ENCODE peak calls at places on chromosomes 4 and X, in four cellular contexts. W is body of pancreas, Y is A549, L is NB4. T is an unnamed sample.

GRCh38 chrX:49977319-49978090 is 55.1 kb downstream of the CLCN5 start:
- DNase-seq in Y (no peak), W (no peak), L (no peak), T (no peak)

GRCh38 chr4:4585012-4585670 is 43.3 kb upstream of the STX18 start:
- DNase-seq in Y (no peak), W (no peak), L (no peak), T (no peak)

GRCh38 chrX:47176101-47176740 is 17.4 kb upstream of the UBA1 start:
- DNase-seq in W (no peak), Y (no peak), L (no peak), T (no peak)

GRCh38 chrX:17082831-17083230 is 136.4 kb downstream of the REPS2 start:
- DNase-seq in W (no peak), Y (peak; percentile 44), L (peak; percentile 25), T (no peak)

GRCh38 chrX:39728025-39728424 is 369.7 kb downstream of the BCOR start:
- DNase-seq in Y (no peak), L (no peak), W (no peak), T (no peak)

GRCh38 chr4:123017636-123018390 is 95.4 kb upstream of the NUDT6 start:
- DNase-seq in W (no peak), Y (no peak), L (no peak), T (no peak)

GRCh38 chr4:82360298-82361177 is 13.3 kb downstream of the HNRNPD start:
- DNase-seq in W (no peak), Y (no peak), L (peak; percentile 57), T (no peak)

GRCh38 chr4:73593631-73594241 is 26.5 kb downstream of the RASSF6 start:
- DNase-seq in W (peak; percentile 29), L (peak; percentile 29), Y (no peak), T (no peak)

GRCh38 chr4:184911310-184911709 is 85.5 kb upstream of the ACSL1 start:
- DNase-seq in L (no peak), W (no peak), Y (no peak), T (no peak)

GRCh38 chrX:139563251-139563650 is 32.7 kb downstream of the F9 start:
- DNase-seq in W (no peak), Y (no peak), L (no peak), T (no peak)

GRCh38 chr4:33837043-33837442 is 2407.3 kb downstream of the ARAP2 start:
- DNase-seq in W (no peak), L (no peak), Y (no peak), T (no peak)

GRCh38 chr4:898869-899555 is 33.1 kb downstream of the GAK start:
- DNase-seq in W (no peak), L (no peak), Y (no peak), T (no peak)

GRCh38 chrX:94655180-94655579 is 981.2 kb downstream of the FAM133A start:
- DNase-seq in Y (no peak), W (no peak), L (no peak), T (no peak)

GRCh38 chr4:7213802-7214201 is 21.5 kb downstream of the SORCS2 start:
- DNase-seq in L (no peak), W (no peak), Y (no peak), T (no peak)

GRCh38 chr4:20193522-20193902 is 58.2 kb upstream of the SLIT2 start:
- DNase-seq in W (no peak), L (no peak), Y (no peak), T (peak; percentile 10)

GRCh38 chrX:45621356-45622041 is 420.8 kb upstream of the DIPK2B start:
- DNase-seq in W (no peak), L (no peak), Y (no peak), T (no peak)

GRCh38 chrX:39814391-39814790 is 283.4 kb downstream of the BCOR start:
- DNase-seq in W (peak; percentile 40), Y (no peak), L (peak; percentile 61), T (no peak)

GRCh38 chr4:4327652-4328121 is 37.6 kb downstream of the ZBTB49 start:
- DNase-seq in L (peak; percentile 33), Y (peak; percentile 10), W (peak; percentile 20), T (no peak)

GRCh38 chr4:118757761-118758213 is 72.6 kb downstream of the METTL14 start:
- DNase-seq in L (no peak), Y (no peak), W (no peak), T (no peak)

GRCh38 chr4:187172340-187172761 is 448.7 kb upstream of the FAT1 start:
- DNase-seq in L (no peak), Y (no peak), W (no peak), T (no peak)

GRCh38 chrX:71081348-71082148 is 13.4 kb upstream of the SNX12 start:
- DNase-seq in L (no peak), Y (no peak), W (no peak), T (no peak)

GRCh38 chr4:8694651-8695151 is 102.1 kb downstream of the CPZ start:
- DNase-seq in L (no peak), Y (no peak), W (no peak), T (no peak)

GRCh38 chr4:123997116-123997515 is 600.5 kb downstream of the SPRY1 start:
- DNase-seq in L (no peak), W (no peak), Y (no peak), T (no peak)

GRCh38 chr4:15198070-15198727 is 195.9 kb downstream of the CPEB2 start:
- DNase-seq in W (no peak), L (no peak), Y (no peak), T (no peak)

GRCh38 chr4:153611679-153612078 is 72.4 kb upstream of the TLR2 start:
- DNase-seq in Y (no peak), W (no peak), L (no peak), T (no peak)

GRCh38 chrX:27548624-27549023 is 41.5 kb upstream of the DCAF8L2 start:
- DNase-seq in L (no peak), Y (no peak), W (no peak), T (no peak)

GRCh38 chr4:27964095-27964494 is 1103.5 kb downstream of the STIM2 start:
- DNase-seq in L (no peak), W (no peak), Y (no peak), T (no peak)

GRCh38 chrX:17046478-17047097 is 100.1 kb downstream of the REPS2 start:
- DNase-seq in L (peak; percentile 71), Y (peak; percentile 29), W (peak; percentile 84), T (peak; percentile 34)

GRCh38 chr4:116055857-116056827 is 942.7 kb upstream of the NDST4 start:
- DNase-seq in Y (no peak), W (no peak), L (peak; percentile 14), T (peak; percentile 66)

GRCh38 chr4:41060352-41061318 is 153.7 kb downstream of the APBB2 start:
- DNase-seq in Y (no peak), L (no peak), W (no peak), T (no peak)
- H3K4me3 ChIP-seq in Y (no peak overlapping the region), L (no peak overlapping the region), W (no peak overlapping the region), T (no peak overlapping the region)

GRCh38 chr4:62706423-62706822 is 1506.3 kb downstream of the ADGRL3 start:
- DNase-seq in W (no peak), L (no peak), Y (no peak), T (no peak)

GRCh38 chr4:62711575-62711974 is 1511.4 kb downstream of the ADGRL3 start:
- DNase-seq in L (no peak), Y (no peak), W (no peak), T (no peak)

GRCh38 chr4:62709618-62710252 is 1509.6 kb downstream of the ADGRL3 start:
- DNase-seq in W (no peak), L (peak; percentile 41), Y (no peak), T (peak; percentile 72)
- H3K4me3 ChIP-seq in W (no peak overlapping the region), L (no peak overlapping the region), Y (no peak overlapping the region), T (peak overlapping the region; percentile 70)

GRCh38 chrX:136652822-136653723 is 5.1 kb downstream of the CD40LG start:
- DNase-seq in W (no peak), L (no peak), Y (no peak), T (no peak)
- H3K4me3 ChIP-seq in W (no peak overlapping the region), L (no peak overlapping the region), Y (no peak overlapping the region), T (no peak overlapping the region)

GRCh38 chr4:141223418-141223817 is 2.7 kb downstream of the ZNF330 start:
- DNase-seq in L (no peak), Y (no peak), W (no peak), T (no peak)
- H3K4me3 ChIP-seq in L (no peak overlapping the region), Y (no peak overlapping the region), W (no peak overlapping the region), T (no peak overlapping the region)

GRCh38 chr4:68342139-68342538 is 7.8 kb downstream of the YTHDC1 start:
- DNase-seq in L (no peak), W (no peak), Y (peak; percentile 8), T (no peak)

GRCh38 chr4:68336530-68336929 is 13.4 kb downstream of the YTHDC1 start:
- DNase-seq in Y (no peak), L (no peak), W (no peak), T (no peak)

GRCh38 chr4:68338625-68339024 is 11.3 kb downstream of the YTHDC1 start:
- DNase-seq in L (no peak), Y (no peak), W (no peak), T (no peak)

GRCh38 chr4:68337522-68337921 is 12.4 kb downstream of the YTHDC1 start:
- DNase-seq in W (no peak), L (no peak), Y (no peak), T (no peak)

GRCh38 chr4:68337004-68337403 is 12.9 kb downstream of the YTHDC1 start:
- DNase-seq in W (no peak), L (no peak), Y (no peak), T (no peak)
- H3K4me3 ChIP-seq in W (no peak overlapping the region), L (no peak overlapping the region), Y (no peak overlapping the region), T (no peak overlapping the region)

GRCh38 chr4:2065106-2065930 is 6.2 kb downstream of the NAT8L start:
- DNase-seq in W (no peak), Y (no peak), L (no peak), T (no peak)
- H3K4me3 ChIP-seq in W (no peak overlapping the region), Y (no peak overlapping the region), L (no peak overlapping the region), T (no peak overlapping the region)

DNA sequence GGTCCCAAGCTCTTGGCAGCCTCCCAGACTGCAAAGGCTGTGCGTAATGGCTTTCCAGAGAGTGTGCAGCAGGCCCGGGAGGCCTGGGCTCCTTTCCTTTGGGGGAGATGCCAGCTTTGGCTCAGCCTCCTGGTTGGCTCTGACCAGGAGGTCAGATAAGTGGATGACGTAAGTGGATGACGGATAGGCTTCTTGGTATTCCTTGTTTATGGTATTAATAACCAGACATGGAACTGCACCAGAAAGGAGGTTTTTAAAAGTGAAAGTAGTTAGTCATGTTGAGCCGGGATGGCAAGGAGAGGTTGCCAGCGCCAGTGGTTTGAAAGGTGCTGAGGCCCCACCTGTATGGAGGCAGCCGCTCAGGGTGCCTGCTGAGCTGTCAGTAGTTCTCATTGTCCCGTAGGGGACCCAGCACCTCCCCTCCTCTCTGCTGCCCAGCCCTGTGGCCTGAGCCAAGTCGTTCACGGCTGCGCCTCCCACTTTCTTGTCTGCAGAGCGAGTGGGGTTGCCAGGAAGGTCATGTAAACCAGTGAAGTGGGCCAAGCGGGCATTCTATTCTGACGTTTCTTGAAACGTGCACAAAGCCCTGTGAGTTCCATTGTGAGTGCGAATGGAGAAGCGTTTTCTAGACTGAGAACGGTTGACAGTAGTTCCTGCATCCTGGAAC is 28.7 kb upstream of the STOX2 start:
- DNase-seq in Y (no peak), L (no peak), W (peak; percentile 86), T (no peak)
- H3K4me3 ChIP-seq in Y (peak overlapping the region; percentile 18), L (no peak overlapping the region), W (no peak overlapping the region), T (peak overlapping the region; percentile 29)

T was measured in SK-N-MC.